ENCODE peak calls at places on chromosomes 11 and 22, in ten cellular contexts. M, O, V, J, I, B, G, Q, Z and R are unnamed samples.

GRCh38 chr22:49299821-49300231 is 527.8 kb downstream of the BRD1 start:
- DNase-seq in M (no peak), O (no peak), V (no peak), J (no peak), I (no peak), B (no peak), G (no peak), Q (no peak), Z (no peak), R (no peak)

GRCh38 chr11:115471367-115471766 is 32.8 kb downstream of the CADM1 start:
- DNase-seq in M (no peak), O (no peak), V (no peak), J (no peak), I (no peak), B (peak; percentile 24), G (no peak), Q (no peak), Z (no peak), R (no peak)

GRCh38 chr22:39259698-39260097 is 14.9 kb upstream of the PDGFB start:
- DNase-seq in M (no peak), O (no peak), V (no peak), J (no peak), I (no peak), B (no peak), G (no peak), Q (no peak), Z (no peak), R (no peak)

GRCh38 chr22:24184057-24184798 is 2.9 kb downstream of the SUSD2 start:
- DNase-seq in M (no peak), O (no peak), V (no peak), J (no peak), I (no peak), B (no peak), G (no peak), Q (peak; percentile 52), Z (no peak), R (no peak)

GRCh38 chr11:43555811-43556210 is 124.7 kb upstream of the HSD17B12 start:
- DNase-seq in M (no peak), O (peak; percentile 53), V (no peak), J (no peak), I (no peak), B (no peak), G (no peak), Q (no peak), Z (no peak), R (no peak)

GRCh38 chr11:131246589-131247164 is 123.7 kb upstream of the NTM start:
- DNase-seq in M (no peak), O (peak; percentile 19), V (no peak), J (no peak), I (no peak), B (no peak), G (no peak), Q (peak; percentile 13), Z (no peak), R (no peak)

GRCh38 chr11:2089536-2090165 is 49.5 kb downstream of the IGF2 start:
- DNase-seq in M (no peak), O (peak; percentile 28), V (no peak), J (peak; percentile 38), I (peak; percentile 44), B (peak; percentile 50), G (no peak), Q (no peak), Z (peak; percentile 21), R (no peak)

GRCh38 chr11:61701298-61701993 is 21.3 kb downstream of the DAGLA start:
- DNase-seq in M (no peak), O (no peak), V (no peak), J (no peak), I (no peak), B (no peak), G (no peak), Q (no peak), Z (peak; percentile 54), R (no peak)

GRCh38 chr11:22666700-22667439 is 459 bp downstream of the GAS2 start:
- DNase-seq in M (peak; percentile 4), O (peak; percentile 54), V (no peak), J (peak; percentile 10), I (no peak), B (peak; percentile 62), G (no peak), Q (peak; percentile 87), Z (peak; percentile 69), R (no peak)

GRCh38 chr11:70539360-70540095 is 141.2 kb downstream of the CTTN start:
- DNase-seq in M (no peak), O (no peak), V (no peak), J (no peak), I (no peak), B (no peak), G (no peak), Q (peak; percentile 58), Z (no peak), R (no peak)

GRCh38 chr11:79070518-79070917 is 370.3 kb downstream of the TENM4 start:
- DNase-seq in M (no peak), O (no peak), V (no peak), J (no peak), I (no peak), B (no peak), G (no peak), Q (no peak), Z (no peak), R (no peak)

GRCh38 chr22:44000123-44000522 is 24.0 kb upstream of the PARVB start:
- DNase-seq in M (no peak), O (no peak), V (no peak), J (no peak), I (no peak), B (no peak), G (no peak), Q (no peak), Z (no peak), R (no peak)

GRCh38 chr11:13119928-13120520 is 110.9 kb downstream of the RASSF10 start:
- DNase-seq in M (no peak), O (no peak), V (no peak), J (no peak), I (no peak), B (no peak), G (no peak), Q (no peak), Z (no peak), R (no peak)

GRCh38 chr22:30435674-30436126 is 10.1 kb downstream of the MTFP1 start:
- DNase-seq in M (no peak), O (no peak), V (no peak), J (peak; percentile 83), I (no peak), B (no peak), G (peak; percentile 77), Q (no peak), Z (no peak), R (no peak)

GRCh38 chr22:47034905-47035419 is 272.5 kb downstream of the TBC1D22A start:
- DNase-seq in M (no peak), O (no peak), V (no peak), J (no peak), I (no peak), B (no peak), G (no peak), Q (peak; percentile 72), Z (no peak), R (no peak)

GRCh38 chr11:21476588-21476987 is 716.3 kb upstream of the ANO5 start:
- DNase-seq in M (no peak), O (no peak), V (no peak), J (no peak), I (no peak), B (no peak), G (no peak), Q (no peak), Z (no peak), R (no peak)

GRCh38 chr22:40473703-40474102 is 103.3 kb downstream of the SGSM3 start:
- DNase-seq in M (no peak), O (no peak), V (no peak), J (no peak), I (no peak), B (no peak), G (no peak), Q (no peak), Z (no peak), R (no peak)

GRCh38 chr22:45237065-45237990 is 3.4 kb downstream of the KIAA0930 start:
- DNase-seq in M (no peak), O (no peak), V (no peak), J (no peak), I (no peak), B (no peak), G (no peak), Q (no peak), Z (no peak), R (no peak)

GRCh38 chr22:28907311-28908008 is 24.1 kb downstream of the ZNRF3 start:
- DNase-seq in M (no peak), O (no peak), V (no peak), J (peak; percentile 74), I (no peak), B (peak; percentile 46), G (peak; percentile 44), Q (no peak), Z (no peak), R (no peak)

GRCh38 chr11:118996926-118997626 is 862 bp upstream of the CENATAC start:
- DNase-seq in M (no peak), O (peak; percentile 29), V (no peak), J (peak; percentile 59), I (no peak), B (peak; percentile 69), G (peak; percentile 31), Q (no peak), Z (no peak), R (no peak)

GRCh38 chr22:50671641-50672040 is 982 bp upstream of the SHANK3 start:
- DNase-seq in M (no peak), O (no peak), V (no peak), J (no peak), I (no peak), B (peak; percentile 23), G (no peak), Q (no peak), Z (no peak), R (no peak)

GRCh38 chr11:67440229-67441081 is 2.8 kb downstream of the CORO1B start:
- DNase-seq in M (no peak), O (no peak), V (no peak), J (no peak), I (no peak), B (no peak), G (no peak), Q (no peak), Z (no peak), R (no peak)

GRCh38 chr11:85682330-85683305 is 3.4 kb downstream of the CCDC89 start:
- DNase-seq in M (no peak), O (peak; percentile 76), V (no peak), J (peak; percentile 68), I (no peak), B (peak; percentile 87), G (peak; percentile 48), Q (peak; percentile 93), Z (no peak), R (no peak)

GRCh38 chr11:48124880-48125279 is 91.7 kb upstream of the OR4B1 start:
- DNase-seq in M (no peak), O (no peak), V (no peak), J (no peak), I (no peak), B (no peak), G (no peak), Q (peak; percentile 28), Z (no peak), R (no peak)

GRCh38 chr11:85977751-85978160 is 91.1 kb downstream of the PICALM start:
- DNase-seq in M (no peak), O (peak; percentile 23), V (no peak), J (no peak), I (no peak), B (no peak), G (no peak), Q (no peak), Z (no peak), R (no peak)

GRCh38 chr22:46070722-46071450 is 79.4 kb upstream of the PPARA start:
- DNase-seq in M (no peak), O (peak; percentile 76), V (no peak), J (peak; percentile 51), I (peak; percentile 53), B (no peak), G (peak; percentile 47), Q (peak; percentile 95), Z (peak; percentile 85), R (no peak)

GRCh38 chr11:102599642-102600261 is 25.4 kb downstream of the MMP20 start:
- DNase-seq in M (peak; percentile 93), O (peak; percentile 82), V (peak; percentile 70), J (peak; percentile 42), I (peak; percentile 90), B (peak; percentile 61), G (no peak), Q (no peak), Z (peak; percentile 48), R (peak; percentile 37)

GRCh38 chr11:70117567-70118194 is 39.6 kb downstream of the ANO1 start:
- DNase-seq in M (no peak), O (no peak), V (no peak), J (no peak), I (no peak), B (no peak), G (no peak), Q (no peak), Z (no peak), R (no peak)